ENCODE peak calls at places on chromosomes 5 and 9, in five cellular contexts. T, D, M, Y and I are unnamed samples.

GRCh38 chr9:131096490-131097258 is at the start of gene AIF1L:
- DNase-seq in T (no peak), D (peak; percentile 77), M (no peak), Y (no peak), I (peak; percentile 96)

GRCh38 chr5:82374637-82375036 is 96.5 kb upstream of the RPS23 start:
- DNase-seq in T (no peak), D (no peak), M (peak; percentile 31), Y (no peak), I (no peak)

GRCh38 chr9:90848866-90849265 is 47.2 kb downstream of the SYK start:
- DNase-seq in T (no peak), D (no peak), M (no peak), Y (no peak), I (no peak)

GRCh38 chr9:88651682-88652633 is 117.0 kb downstream of the NXNL2 start:
- DNase-seq in T (peak; percentile 83), D (peak; percentile 53), M (no peak), Y (no peak), I (no peak)

GRCh38 chr5:149002761-149003689 is 59.8 kb downstream of the SH3TC2 start:
- DNase-seq in T (peak; percentile 27), D (no peak), M (no peak), Y (no peak), I (no peak)

GRCh38 chr9:106878943-106879916 is 16.3 kb downstream of the ZNF462 start:
- DNase-seq in T (peak; percentile 37), D (no peak), M (no peak), Y (no peak), I (peak; percentile 33)

GRCh38 chr9:99057665-99058625 is 47.0 kb upstream of the TGFBR1 start:
- DNase-seq in T (no peak), D (peak; percentile 94), M (peak; percentile 64), Y (no peak), I (no peak)

GRCh38 chr9:133420392-133420827 is 1.8 kb upstream of the ADAMTS13 start:
- DNase-seq in T (peak; percentile 23), D (no peak), M (peak; percentile 95), Y (no peak), I (peak; percentile 62)

GRCh38 chr5:170937072-170937471 is 75.3 kb downstream of the RANBP17 start:
- DNase-seq in T (no peak), D (no peak), M (no peak), Y (no peak), I (no peak)

GRCh38 chr5:491856-492155 is 32.4 kb downstream of the SLC9A3 start:
- DNase-seq in T (no peak), D (no peak), M (no peak), Y (no peak), I (no peak)

GRCh38 chr5:67353500-67353931 is 156.9 kb upstream of the CD180 start:
- DNase-seq in T (no peak), D (no peak), M (no peak), Y (no peak), I (no peak)

GRCh38 chr5:153463806-153464205 is 26.7 kb upstream of the GRIA1 start:
- DNase-seq in T (no peak), D (no peak), M (no peak), Y (no peak), I (no peak)

GRCh38 chr5:43661102-43661501 is 58.1 kb downstream of the NNT start:
- DNase-seq in T (peak; percentile 62), D (peak; percentile 74), M (no peak), Y (peak; percentile 40), I (peak; percentile 71)

GRCh38 chr5:32276173-32276853 is 36.4 kb downstream of the MTMR12 start:
- DNase-seq in T (peak; percentile 22), D (no peak), M (no peak), Y (peak; percentile 23), I (peak; percentile 78)

GRCh38 chr9:130698514-130698913 is 4.9 kb downstream of the EXOSC2 start:
- DNase-seq in T (no peak), D (no peak), M (no peak), Y (peak; percentile 65), I (no peak)

GRCh38 chr5:158435161-158435616 is 576.2 kb upstream of the CLINT1 start:
- DNase-seq in T (no peak), D (no peak), M (peak; percentile 47), Y (no peak), I (no peak)

GRCh38 chr5:97840643-97841042 is 657.6 kb upstream of the RIOK2 start:
- DNase-seq in T (no peak), D (no peak), M (no peak), Y (no peak), I (no peak)

GRCh38 chr5:39513236-39513635 is 88.5 kb upstream of the DAB2 start:
- DNase-seq in T (peak; percentile 58), D (no peak), M (no peak), Y (peak; percentile 12), I (no peak)

GRCh38 chr9:123524866-123525265 is 168.9 kb downstream of the CRB2 start:
- DNase-seq in T (no peak), D (peak; percentile 70), M (no peak), Y (no peak), I (no peak)

GRCh38 chr9:70125621-70126020 is 82.0 kb downstream of the MAMDC2 start:
- DNase-seq in T (no peak), D (no peak), M (no peak), Y (no peak), I (no peak)

GRCh38 chr5:160230686-160231527 is 1.6 kb downstream of the FABP6 start:
- DNase-seq in T (no peak), D (no peak), M (peak; percentile 74), Y (no peak), I (no peak)

GRCh38 chr5:73395274-73395673 is 53.3 kb downstream of the FOXD1 start:
- DNase-seq in T (no peak), D (no peak), M (no peak), Y (no peak), I (no peak)

GRCh38 chr5:155024015-155024414 is 10.5 kb downstream of the KIF4B start:
- DNase-seq in T (peak; percentile 13), D (no peak), M (no peak), Y (no peak), I (peak; percentile 74)

GRCh38 chr5:143641957-143642356 is 170.0 kb upstream of the HMHB1 start:
- DNase-seq in T (no peak), D (no peak), M (no peak), Y (no peak), I (no peak)

GRCh38 chr9:101457003-101457402 is 21.4 kb upstream of the ALDOB start:
- DNase-seq in T (no peak), D (no peak), M (no peak), Y (peak; percentile 70), I (peak; percentile 78)

GRCh38 chr5:154194348-154195329 is 4.1 kb downstream of the GALNT10 start:
- DNase-seq in T (no peak), D (no peak), M (no peak), Y (no peak), I (peak; percentile 86)

GRCh38 chr9:112647596-112647995 is 70.3 kb downstream of the INIP start:
- DNase-seq in T (no peak), D (no peak), M (no peak), Y (no peak), I (no peak)

GRCh38 chr5:55427157-55427556 is 107.6 kb downstream of the PLPP1 start:
- DNase-seq in T (no peak), D (no peak), M (no peak), Y (no peak), I (no peak)

DNA sequence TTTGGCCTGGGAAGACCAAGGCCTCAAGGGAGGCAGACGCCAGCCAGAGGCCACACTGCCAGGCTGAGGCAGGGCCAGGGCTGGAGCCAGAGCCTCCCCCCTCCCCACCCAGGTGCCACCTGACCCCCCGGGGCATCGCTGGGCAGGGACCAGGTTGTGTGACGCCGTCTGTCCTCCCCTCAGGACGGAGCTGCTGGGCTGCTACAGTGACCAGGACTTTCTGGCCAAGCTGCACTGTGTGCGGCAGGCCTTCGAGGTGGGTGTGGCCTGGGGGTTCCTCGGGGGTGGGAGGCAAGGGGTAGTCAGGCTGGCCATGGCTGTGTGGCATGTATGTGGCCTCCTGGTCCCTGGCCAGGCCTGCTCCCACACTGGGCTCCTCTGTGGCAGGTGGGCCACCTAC is 17.9 kb upstream of the DOLPP1 start:
- DNase-seq in T (no peak), D (no peak), M (no peak), Y (no peak), I (no peak)
- TF ChIP-seq JUNB in T (no peak), D (no peak), M (no peak), Y (no peak), I (no peak)

DNA sequence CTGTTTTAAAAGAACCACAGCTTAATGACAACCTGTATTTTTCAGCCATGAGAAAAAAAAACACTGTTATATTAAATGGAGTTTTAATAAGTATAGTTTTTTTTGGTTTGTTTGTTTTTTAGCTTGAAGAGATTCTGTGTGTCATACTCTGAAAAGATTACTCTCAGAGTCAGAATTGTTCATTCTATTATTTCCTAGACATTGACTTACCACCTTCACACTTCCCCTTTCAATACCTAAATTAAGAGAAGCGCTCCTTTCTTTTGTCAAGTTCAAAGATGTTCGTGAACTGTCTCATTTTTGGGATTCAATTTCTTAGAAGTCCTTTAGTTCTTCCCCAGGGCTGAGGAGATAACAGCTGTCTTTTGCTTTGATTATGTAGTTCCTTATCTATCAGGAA is 1201.6 kb upstream of the NUDT12 start:
- DNase-seq in T (no peak), D (no peak), M (no peak), Y (no peak), I (no peak)
- TF ChIP-seq JUNB in T (no peak), D (no peak), M (no peak), Y (no peak), I (no peak)

DNA sequence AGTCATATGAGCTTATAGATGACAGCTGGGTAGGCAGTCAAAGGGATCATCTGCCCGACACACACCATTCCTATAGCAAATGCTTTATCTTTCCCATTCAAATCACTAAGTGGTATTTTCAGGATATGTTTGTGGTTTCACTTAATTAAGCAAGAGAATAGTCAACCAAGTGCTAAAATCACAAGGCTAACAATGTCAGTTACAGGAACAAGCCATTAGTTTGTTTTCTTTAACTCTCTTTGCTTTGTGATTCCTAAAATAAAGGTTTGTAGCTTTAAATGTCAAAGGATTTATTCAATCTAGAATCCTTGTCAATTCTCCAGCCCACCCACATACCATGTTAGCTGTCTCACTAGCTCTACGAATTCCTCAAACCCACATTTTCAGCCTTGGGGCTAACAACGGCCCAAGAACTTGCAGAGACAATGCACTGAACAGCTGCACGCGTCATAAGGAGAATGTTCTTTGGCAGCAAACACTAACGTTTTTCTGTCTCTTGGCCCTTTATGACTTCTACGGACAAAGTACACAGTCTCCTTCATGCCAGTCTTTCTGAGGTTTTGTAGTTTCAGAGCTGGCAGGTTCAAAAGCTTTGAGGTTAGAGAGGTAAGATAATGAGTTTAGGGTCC is 56.6 kb downstream of the ELAVL2 start:
- DNase-seq in T (no peak), D (no peak), M (no peak), Y (no peak), I (peak; percentile 74)
- TF ChIP-seq JUNB in T (no peak), D (no peak), M (no peak), Y (no peak), I (no peak)

DNA sequence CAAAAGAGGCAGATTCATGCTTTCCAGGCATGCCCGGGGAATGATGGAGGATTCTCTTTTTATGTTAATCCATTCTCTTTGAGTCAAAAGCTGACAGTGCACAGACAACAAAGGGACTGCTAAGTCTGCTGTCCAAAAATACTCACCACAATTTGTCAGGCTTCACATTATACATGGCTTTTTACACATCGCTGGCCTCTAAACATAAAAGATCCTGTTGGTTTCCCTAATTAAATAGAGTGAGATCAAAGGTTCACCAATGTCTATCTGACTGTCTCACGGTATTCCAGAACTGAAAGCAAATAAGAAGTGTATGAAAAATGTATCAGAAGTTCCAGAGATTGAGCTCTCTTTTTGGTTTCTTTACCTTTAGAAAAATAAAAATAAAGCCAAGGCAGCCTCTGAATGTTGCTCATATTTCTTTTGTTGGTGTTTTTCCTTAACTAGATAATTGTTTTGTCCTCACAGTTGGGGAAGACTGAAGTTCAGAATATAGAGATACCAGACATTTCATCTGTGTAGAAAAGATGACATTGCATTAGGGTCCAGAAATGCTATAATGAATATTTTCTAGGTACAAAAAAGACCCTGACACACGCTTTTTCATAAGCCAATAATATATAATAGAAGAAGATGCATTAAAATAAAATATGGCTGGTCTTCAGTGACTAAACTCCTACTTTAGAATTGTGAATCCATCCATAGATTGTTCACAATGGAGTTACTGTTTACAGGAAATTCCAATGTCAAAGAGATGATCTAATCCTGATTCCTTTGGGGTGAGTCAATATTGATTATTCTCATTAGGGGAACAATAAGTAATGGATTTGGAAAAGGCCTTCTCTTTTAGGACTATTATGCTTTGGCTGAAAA is 688.2 kb upstream of the CDH6 start:
- DNase-seq in T (peak; percentile 8), D (no peak), M (no peak), Y (peak; percentile 97), I (no peak)
- TF ChIP-seq JUNB in T (no peak), D (no peak), M (no peak), Y (peak; percentile 94), I (no peak)